ENCODE peak calls at places on chromosomes 7 and 10, in five cellular contexts. One of them, this sample, is unnamed.

GRCh38 chr7:144454256-144455039 is 51.0 kb upstream of the NOBOX start:
- DNase-seq in upper lobe of left lung: no peak
- DNase-seq in sigmoid colon: no peak
- DNase-seq in A549: peak
- DNase-seq in ovary: no peak
- DNase-seq in this sample: no peak

GRCh38 chr7:90629306-90629918 is 33.3 kb downstream of the CDK14 start:
- DNase-seq in sigmoid colon: no peak
- DNase-seq in ovary: no peak
- DNase-seq in upper lobe of left lung: no peak
- DNase-seq in A549: peak
- DNase-seq in this sample: no peak

GRCh38 chr10:72156223-72156622 is 59.6 kb upstream of the ANAPC16 start:
- DNase-seq in ovary: no peak
- DNase-seq in sigmoid colon: no peak
- DNase-seq in upper lobe of left lung: no peak
- DNase-seq in A549: no peak
- DNase-seq in this sample: no peak

GRCh38 chr10:62817120-62817762 is 1.1 kb upstream of the EGR2 start:
- DNase-seq in upper lobe of left lung: peak
- DNase-seq in ovary: peak
- DNase-seq in sigmoid colon: peak
- DNase-seq in A549: no peak
- DNase-seq in this sample: no peak

GRCh38 chr10:7787150-7787856 is 490 bp downstream of the KIN start:
- DNase-seq in A549: peak
- DNase-seq in sigmoid colon: no peak
- DNase-seq in ovary: no peak
- DNase-seq in upper lobe of left lung: no peak
- DNase-seq in this sample: no peak

GRCh38 chr7:2151235-2151634 is 81.5 kb downstream of the MAD1L1 start:
- DNase-seq in upper lobe of left lung: no peak
- DNase-seq in ovary: no peak
- DNase-seq in A549: no peak
- DNase-seq in sigmoid colon: no peak
- DNase-seq in this sample: no peak

GRCh38 chr7:12893292-12893691 is 205.9 kb downstream of the ARL4A start:
- DNase-seq in upper lobe of left lung: no peak
- DNase-seq in A549: no peak
- DNase-seq in sigmoid colon: no peak
- DNase-seq in ovary: no peak
- DNase-seq in this sample: no peak

GRCh38 chr10:67668448-67668847 is 27.5 kb downstream of the CTNNA3 start:
- DNase-seq in A549: no peak
- DNase-seq in upper lobe of left lung: no peak
- DNase-seq in ovary: no peak
- DNase-seq in sigmoid colon: no peak
- DNase-seq in this sample: no peak

GRCh38 chr7:107874605-107875446 is 16.2 kb upstream of the DLD start:
- DNase-seq in ovary: no peak
- DNase-seq in upper lobe of left lung: peak
- DNase-seq in sigmoid colon: peak
- DNase-seq in A549: peak
- DNase-seq in this sample: no peak

GRCh38 chr10:90306187-90306586 is 551.7 kb downstream of the HTR7 start:
- DNase-seq in sigmoid colon: no peak
- DNase-seq in A549: no peak
- DNase-seq in ovary: no peak
- DNase-seq in upper lobe of left lung: no peak
- DNase-seq in this sample: no peak

GRCh38 chr7:98276241-98276761 is 5.2 kb upstream of the BRI3 start:
- DNase-seq in upper lobe of left lung: peak
- DNase-seq in A549: no peak
- DNase-seq in ovary: no peak
- DNase-seq in sigmoid colon: no peak
- DNase-seq in this sample: no peak

GRCh38 chr7:113698556-113699220 is 220.1 kb downstream of the PPP1R3A start:
- DNase-seq in ovary: no peak
- DNase-seq in A549: no peak
- DNase-seq in upper lobe of left lung: no peak
- DNase-seq in sigmoid colon: no peak
- DNase-seq in this sample: no peak

GRCh38 chr7:80054356-80054755 is 80.3 kb upstream of the GNAI1 start:
- DNase-seq in upper lobe of left lung: no peak
- DNase-seq in ovary: no peak
- DNase-seq in sigmoid colon: no peak
- DNase-seq in A549: no peak
- DNase-seq in this sample: no peak

GRCh38 chr10:114408112-114408967 is 4.0 kb upstream of the AFAP1L2 start:
- DNase-seq in A549: no peak
- DNase-seq in sigmoid colon: peak
- DNase-seq in ovary: no peak
- DNase-seq in upper lobe of left lung: no peak
- DNase-seq in this sample: no peak
- TF ChIP-seq EP300 in A549: no peak
- TF ChIP-seq EP300 in sigmoid colon: no peak
- TF ChIP-seq EP300 in ovary: no peak
- TF ChIP-seq EP300 in upper lobe of left lung: no peak
- TF ChIP-seq EP300 in this sample: no peak

DNA sequence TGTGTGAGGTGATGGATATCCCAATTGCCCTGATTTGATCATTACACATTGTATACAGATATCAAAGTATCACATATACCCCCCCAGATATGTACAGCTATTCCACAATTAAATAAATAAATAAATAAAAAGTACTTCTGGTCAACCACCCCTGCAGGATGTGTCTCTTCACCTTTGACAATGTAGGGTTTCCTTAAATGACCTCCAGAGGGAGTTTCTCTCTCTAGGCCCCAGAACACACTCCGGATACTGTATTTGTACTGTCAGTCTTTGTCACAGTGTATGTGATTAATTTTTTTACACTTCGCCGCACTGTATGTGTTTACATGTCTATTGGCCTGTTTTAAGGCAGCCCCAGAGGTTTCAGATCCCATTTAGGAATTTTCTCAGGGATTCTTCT is 123.6 kb downstream of the ADCYAP1R1 start:
- DNase-seq in A549: peak
- DNase-seq in sigmoid colon: no peak
- DNase-seq in ovary: no peak
- DNase-seq in upper lobe of left lung: no peak
- DNase-seq in this sample: no peak
- TF ChIP-seq CTCF in A549: peak
- TF ChIP-seq CTCF in sigmoid colon: no peak
- TF ChIP-seq CTCF in ovary: no peak
- TF ChIP-seq CTCF in upper lobe of left lung: no peak
- TF ChIP-seq CTCF in this sample: no peak

GRCh38 chr10:95478935-95479334 is 82.2 kb downstream of the SORBS1 start:
- DNase-seq in A549: no peak
- DNase-seq in ovary: no peak
- DNase-seq in sigmoid colon: no peak
- DNase-seq in upper lobe of left lung: no peak
- DNase-seq in this sample: no peak

GRCh38 chr10:95478185-95478584 is 83.0 kb downstream of the SORBS1 start:
- DNase-seq in upper lobe of left lung: no peak
- DNase-seq in sigmoid colon: no peak
- DNase-seq in ovary: no peak
- DNase-seq in A549: no peak
- DNase-seq in this sample: no peak

GRCh38 chr10:95480901-95481491 is 80.2 kb downstream of the SORBS1 start:
- DNase-seq in ovary: no peak
- DNase-seq in upper lobe of left lung: no peak
- DNase-seq in sigmoid colon: no peak
- DNase-seq in A549: no peak
- DNase-seq in this sample: no peak

GRCh38 chr10:95482501-95483248 is 78.5 kb downstream of the SORBS1 start:
- DNase-seq in ovary: no peak
- DNase-seq in upper lobe of left lung: no peak
- DNase-seq in sigmoid colon: no peak
- DNase-seq in A549: no peak
- DNase-seq in this sample: no peak

GRCh38 chr10:95480102-95480900 is 80.9 kb downstream of the SORBS1 start:
- DNase-seq in upper lobe of left lung: peak
- DNase-seq in A549: no peak
- DNase-seq in ovary: no peak
- DNase-seq in sigmoid colon: peak
- DNase-seq in this sample: no peak
- TF ChIP-seq EP300 in upper lobe of left lung: peak
- TF ChIP-seq EP300 in A549: no peak
- TF ChIP-seq EP300 in ovary: no peak
- TF ChIP-seq EP300 in sigmoid colon: peak
- TF ChIP-seq EP300 in this sample: no peak

GRCh38 chr7:158735935-158736334 is 31.3 kb upstream of the NCAPG2 start:
- DNase-seq in sigmoid colon: no peak
- DNase-seq in ovary: no peak
- DNase-seq in A549: no peak
- DNase-seq in upper lobe of left lung: no peak
- DNase-seq in this sample: no peak

GRCh38 chr7:158734861-158735260 is 30.3 kb upstream of the NCAPG2 start:
- DNase-seq in ovary: no peak
- DNase-seq in A549: no peak
- DNase-seq in upper lobe of left lung: no peak
- DNase-seq in sigmoid colon: no peak
- DNase-seq in this sample: no peak

GRCh38 chr7:158733220-158733519 is 28.6 kb upstream of the NCAPG2 start:
- DNase-seq in ovary: no peak
- DNase-seq in sigmoid colon: no peak
- DNase-seq in upper lobe of left lung: no peak
- DNase-seq in A549: no peak
- DNase-seq in this sample: no peak

GRCh38 chr7:158732483-158733219 is 28.0 kb upstream of the NCAPG2 start:
- DNase-seq in ovary: no peak
- DNase-seq in sigmoid colon: no peak
- DNase-seq in upper lobe of left lung: no peak
- DNase-seq in A549: no peak
- DNase-seq in this sample: no peak

DNA sequence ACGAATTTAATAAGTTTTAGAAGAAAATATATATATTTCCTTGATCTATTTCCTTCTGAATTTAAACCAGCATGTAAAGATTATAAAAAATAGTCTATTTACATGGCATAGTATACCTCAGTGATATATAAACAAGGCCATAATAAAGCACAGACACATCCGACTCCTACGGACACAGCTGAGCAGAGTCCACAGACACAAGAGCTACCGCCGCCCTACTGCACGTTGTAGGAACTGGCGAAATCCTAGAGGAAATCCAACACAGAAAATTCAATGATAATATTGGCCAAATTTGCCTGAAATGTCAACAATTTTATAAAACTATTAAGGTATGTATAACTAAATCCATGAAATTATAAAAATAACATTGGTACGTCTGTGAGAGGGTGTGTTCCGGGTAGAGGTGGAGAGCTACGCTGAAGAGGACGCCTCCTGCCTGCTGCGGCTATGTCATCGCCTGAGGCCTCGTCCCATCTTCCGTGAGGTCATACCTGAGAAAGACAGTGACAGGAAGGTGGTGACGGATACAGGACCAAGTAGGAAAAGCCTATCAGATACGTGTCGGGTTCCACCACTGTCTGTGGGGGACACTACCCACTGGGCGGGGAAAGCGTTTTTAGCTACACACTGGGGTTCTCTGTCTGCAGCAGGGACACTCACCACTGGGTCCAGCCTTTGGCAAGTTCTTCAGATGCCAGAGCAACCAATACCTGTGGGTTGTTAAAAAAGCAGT is 29.3 kb upstream of the NCAPG2 start:
- DNase-seq in upper lobe of left lung: no peak
- DNase-seq in ovary: no peak
- DNase-seq in sigmoid colon: no peak
- DNase-seq in A549: no peak
- DNase-seq in this sample: no peak
- TF ChIP-seq CTCF in upper lobe of left lung: no peak
- TF ChIP-seq CTCF in ovary: no peak
- TF ChIP-seq CTCF in sigmoid colon: no peak
- TF ChIP-seq CTCF in A549: peak
- TF ChIP-seq CTCF in this sample: no peak

GRCh38 chr10:33900591-33900990 is 566.1 kb upstream of the NRP1 start:
- DNase-seq in sigmoid colon: no peak
- DNase-seq in A549: no peak
- DNase-seq in ovary: no peak
- DNase-seq in upper lobe of left lung: no peak
- DNase-seq in this sample: no peak
- TF ChIP-seq EP300 in sigmoid colon: no peak
- TF ChIP-seq EP300 in A549: no peak
- TF ChIP-seq EP300 in ovary: no peak
- TF ChIP-seq EP300 in upper lobe of left lung: no peak
- TF ChIP-seq EP300 in this sample: no peak

DNA sequence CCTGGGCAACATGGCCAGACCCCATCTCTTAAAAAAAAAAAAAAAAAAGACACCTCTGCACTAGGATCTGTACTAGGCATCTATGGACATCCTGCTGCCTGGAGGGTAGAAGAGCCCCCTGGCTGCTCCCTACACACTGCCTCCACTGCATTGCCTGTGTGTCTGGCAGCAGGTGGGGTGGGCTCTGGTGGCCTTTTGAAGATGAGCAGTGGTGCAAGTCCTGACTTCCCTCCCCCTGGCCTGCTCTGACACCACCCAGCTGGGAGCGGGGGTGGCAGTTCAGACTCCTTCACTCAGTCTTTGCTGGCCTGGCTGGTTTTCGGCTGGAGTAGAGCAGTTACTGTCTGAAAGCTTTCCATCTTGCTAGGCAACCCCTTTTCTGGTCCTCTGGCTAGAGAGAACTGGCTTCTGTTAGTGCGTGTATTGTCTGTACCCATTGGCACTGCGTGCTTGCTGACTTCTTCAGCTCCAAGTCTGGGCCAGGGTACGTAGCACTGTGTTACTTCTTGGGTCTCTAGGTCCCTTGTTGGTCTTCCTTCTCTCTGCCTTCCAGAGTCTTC is 17.6 kb downstream of the C10orf62 start:
- DNase-seq in ovary: no peak
- DNase-seq in A549: no peak
- DNase-seq in upper lobe of left lung: no peak
- DNase-seq in sigmoid colon: no peak
- DNase-seq in this sample: no peak
- TF ChIP-seq CTCF in ovary: no peak
- TF ChIP-seq CTCF in A549: no peak
- TF ChIP-seq CTCF in upper lobe of left lung: no peak
- TF ChIP-seq CTCF in sigmoid colon: no peak
- TF ChIP-seq CTCF in this sample: no peak

DNA sequence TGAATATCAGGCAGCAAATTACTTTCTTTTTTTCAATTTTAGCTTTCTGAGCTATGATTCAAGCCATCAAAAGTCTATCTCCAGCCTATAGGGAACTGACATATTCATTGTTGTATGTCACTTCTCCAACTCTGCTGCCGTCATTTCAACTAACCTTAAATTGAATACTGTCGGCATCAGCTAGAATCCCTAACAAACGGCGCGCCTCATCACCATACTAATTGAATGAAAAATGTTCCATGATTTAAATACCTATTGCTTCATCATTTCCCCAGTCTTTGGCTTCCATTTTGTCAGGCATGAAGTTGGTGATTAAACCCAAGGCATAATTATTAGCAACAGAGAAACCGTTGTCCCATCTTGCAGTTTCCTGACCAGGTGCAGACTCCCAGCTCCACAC is 83.6 kb upstream of the NPY start:
- DNase-seq in A549: no peak
- DNase-seq in ovary: no peak
- DNase-seq in upper lobe of left lung: no peak
- DNase-seq in sigmoid colon: no peak
- DNase-seq in this sample: peak
- TF ChIP-seq EP300 in A549: no peak
- TF ChIP-seq EP300 in ovary: no peak
- TF ChIP-seq EP300 in upper lobe of left lung: no peak
- TF ChIP-seq EP300 in sigmoid colon: no peak
- TF ChIP-seq EP300 in this sample: no peak

GRCh38 chr10:33010132-33011037 is 52.4 kb upstream of the ITGB1 start:
- DNase-seq in ovary: no peak
- DNase-seq in upper lobe of left lung: no peak
- DNase-seq in A549: peak
- DNase-seq in sigmoid colon: no peak
- DNase-seq in this sample: no peak
- TF ChIP-seq CTCF in ovary: no peak
- TF ChIP-seq CTCF in upper lobe of left lung: peak
- TF ChIP-seq CTCF in A549: peak
- TF ChIP-seq CTCF in sigmoid colon: no peak
- TF ChIP-seq CTCF in this sample: no peak